ENCODE peak calls at places on chromosomes 3 and 15, in seven cellular contexts. A is GM12892, C is endothelial cell of umbilical vein, S is H54, F is ovary, G is adrenal gland, E is A549. L is an unnamed sample.

GRCh38 chr3:46100812-46101211 is 73.5 kb upstream of the XCR1 start:
- DNase-seq in A (no peak), C (no peak), S (no peak), F (no peak), G (peak; percentile 57), E (no peak), L (no peak)

GRCh38 chr15:74202461-74203401 is at the start of gene STRA6:
- DNase-seq in A (no peak), C (no peak), S (no peak), F (no peak), G (no peak), E (peak; percentile 85), L (no peak)

GRCh38 chr3:126100688-126101301 is 16.9 kb upstream of the SLC41A3 start:
- DNase-seq in A (no peak), C (peak; percentile 29), S (no peak), F (no peak), G (peak; percentile 80), E (no peak), L (no peak)

GRCh38 chr3:41690766-41691563 is 270.9 kb downstream of the ULK4 start:
- DNase-seq in A (no peak), C (peak; percentile 80), S (no peak), F (no peak), G (no peak), E (no peak), L (no peak)

GRCh38 chr3:190197346-190197763 is 76.7 kb upstream of the P3H2 start:
- DNase-seq in A (no peak), C (no peak), S (no peak), F (no peak), G (no peak), E (peak; percentile 95), L (no peak)

GRCh38 chr15:36644156-36644896 is 64.9 kb downstream of the CDIN1 start:
- DNase-seq in A (no peak), C (no peak), S (no peak), F (no peak), G (no peak), E (no peak), L (no peak)

GRCh38 chr3:149245738-149246451 is 24.3 kb upstream of the CP start:
- DNase-seq in A (no peak), C (peak; percentile 33), S (no peak), F (no peak), G (no peak), E (peak; percentile 46), L (no peak)

GRCh38 chr3:63964287-63965073 is 52.3 kb upstream of the SCAANT1 start:
- DNase-seq in A (no peak), C (no peak), S (no peak), F (no peak), G (no peak), E (no peak), L (no peak)

GRCh38 chr3:88311826-88312225 is 162.1 kb downstream of the C3orf38 start:
- DNase-seq in A (no peak), C (no peak), S (no peak), F (no peak), G (no peak), E (no peak), L (no peak)

GRCh38 chr3:104906001-104906639 is 460.6 kb upstream of the ALCAM start:
- DNase-seq in A (no peak), C (no peak), S (no peak), F (no peak), G (no peak), E (no peak), L (no peak)

GRCh38 chr15:45449878-45450277 is 71.5 kb upstream of the GATM start:
- DNase-seq in A (no peak), C (no peak), S (no peak), F (no peak), G (no peak), E (no peak), L (no peak)
- TF ChIP-seq POLR2A in A (no peak), C (no peak), S (no peak), F (no peak), G (no peak), E (no peak), L (no peak)

GRCh38 chr15:90871097-90871715 is 2.8 kb downstream of the FURIN start:
- DNase-seq in A (peak; percentile 46), C (no peak), S (no peak), F (peak; percentile 57), G (no peak), E (peak; percentile 50), L (no peak)

GRCh38 chr15:90870354-90871096 is 2.1 kb downstream of the FURIN start:
- DNase-seq in A (no peak), C (peak; percentile 58), S (no peak), F (no peak), G (no peak), E (no peak), L (no peak)

GRCh38 chr15:90869140-90869541 is 753 bp downstream of the FURIN start:
- DNase-seq in A (no peak), C (no peak), S (no peak), F (no peak), G (no peak), E (no peak), L (no peak)

GRCh38 chr15:90868261-90868689 is at the start of gene FURIN:
- DNase-seq in A (no peak), C (no peak), S (no peak), F (no peak), G (no peak), E (no peak), L (peak; percentile 71)

DNA sequence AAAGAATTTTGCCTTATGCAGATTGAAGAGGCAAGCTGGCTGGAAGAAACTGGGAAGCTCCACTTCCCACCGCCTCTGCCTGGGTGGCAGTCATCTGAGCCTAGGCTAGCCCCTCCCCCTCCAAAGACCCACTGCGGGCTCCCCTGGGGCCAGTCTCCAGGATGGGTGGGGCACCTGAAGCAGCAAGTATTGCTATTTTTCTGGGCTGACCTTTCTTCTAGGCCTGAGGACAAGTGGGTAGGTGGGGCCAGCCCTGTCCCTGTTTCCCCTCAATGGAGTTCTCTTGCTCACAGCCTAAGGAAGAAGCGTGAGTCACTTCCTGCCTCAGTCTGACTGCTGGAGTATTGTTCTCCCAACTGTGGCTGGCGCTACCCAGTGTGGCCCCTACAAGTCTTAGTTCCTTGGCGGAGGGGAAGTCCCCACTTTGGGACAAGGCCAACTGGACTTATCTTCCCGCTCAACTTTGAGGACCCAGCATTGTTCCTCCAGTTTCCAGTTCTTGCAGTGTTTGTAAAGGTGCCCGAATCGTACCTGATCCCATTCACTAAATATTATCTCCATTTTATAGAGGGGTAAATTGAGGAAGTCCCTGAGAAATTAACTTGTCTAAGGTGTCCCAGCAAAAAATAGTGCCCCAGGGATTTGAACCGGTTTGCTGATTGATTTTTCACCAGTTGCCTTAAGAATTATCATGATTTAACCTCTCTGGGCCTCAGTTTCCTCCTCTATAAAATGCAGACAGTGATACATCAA is 1.4 kb downstream of the FURIN start:
- DNase-seq in A (no peak), C (peak; percentile 95), S (peak; percentile 50), F (peak; percentile 49), G (peak; percentile 72), E (peak; percentile 73), L (peak; percentile 93)
- TF ChIP-seq POLR2A in A (no peak), C (peak; percentile 80), S (no peak), F (no peak), G (no peak), E (no peak), L (no peak)

GRCh38 chr15:79957741-79958140 is 13.3 kb downstream of the BCL2A1 start:
- DNase-seq in A (no peak), C (no peak), S (no peak), F (no peak), G (no peak), E (no peak), L (no peak)
- TF ChIP-seq POLR2A in A (no peak), C (no peak), S (no peak), F (no peak), G (no peak), E (no peak), L (no peak)

GRCh38 chr3:141402476-141403171 is 34.3 kb downstream of the ZBTB38 start:
- DNase-seq in A (no peak), C (peak; percentile 76), S (no peak), F (peak; percentile 76), G (peak; percentile 73), E (peak; percentile 74), L (peak; percentile 94)
- TF ChIP-seq POLR2A in A (no peak), C (peak; percentile 60), S (no peak), F (no peak), G (peak; percentile 1), E (no peak), L (no peak)

GRCh38 chr15:69457304-69458280 is 5.0 kb downstream of the RPLP1 start:
- DNase-seq in A (no peak), C (no peak), S (no peak), F (no peak), G (no peak), E (no peak), L (peak; percentile 75)
- TF ChIP-seq POLR2A in A (peak; percentile 58), C (no peak), S (no peak), F (no peak), G (no peak), E (no peak), L (no peak)

DNA sequence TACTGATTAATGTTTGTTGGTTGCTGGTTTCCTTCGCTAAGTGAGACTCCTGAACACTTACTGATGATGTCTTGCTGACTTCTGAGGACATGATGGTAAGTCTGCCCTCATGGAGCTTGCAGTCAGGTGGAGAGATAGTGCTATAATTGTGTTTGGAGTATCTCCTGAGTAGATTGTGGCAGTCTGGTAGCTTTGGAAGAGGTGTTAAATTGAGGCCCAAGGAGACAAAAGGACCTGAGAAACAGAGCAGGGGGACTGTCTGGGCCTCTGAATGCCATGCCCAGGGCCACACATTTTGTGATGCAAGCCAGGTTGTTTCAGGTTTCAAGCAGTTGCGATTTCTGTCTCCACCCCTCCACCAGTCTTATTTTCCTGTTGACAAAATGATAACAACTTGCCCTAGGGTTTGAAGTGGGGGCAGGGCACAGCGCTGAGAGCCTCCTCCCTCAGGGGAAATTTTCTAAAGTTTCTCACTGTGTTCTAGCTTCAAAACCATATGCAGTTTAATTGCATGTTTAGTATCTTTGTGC is 16.7 kb downstream of the SMAD3 start:
- DNase-seq in A (no peak), C (peak; percentile 38), S (no peak), F (no peak), G (no peak), E (no peak), L (no peak)
- TF ChIP-seq POLR2A in A (no peak), C (no peak), S (no peak), F (no peak), G (no peak), E (no peak), L (no peak)

DNA sequence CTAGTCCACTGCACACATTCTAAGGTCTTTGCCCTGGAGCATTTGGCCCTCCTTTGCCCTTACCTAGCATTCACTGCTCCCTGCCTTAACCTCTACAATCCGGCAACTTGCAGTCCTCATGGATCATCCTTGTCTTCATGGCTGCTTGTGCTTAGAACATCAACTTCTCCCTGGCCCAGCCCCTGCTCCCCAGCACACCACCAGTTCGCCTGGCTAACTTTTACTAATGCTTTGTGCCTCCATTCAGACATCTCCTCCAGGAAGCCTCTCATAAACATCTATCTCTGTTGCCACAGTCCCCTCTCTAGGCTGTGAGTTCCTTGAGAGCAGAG is 57.1 kb downstream of the AAGAB start:
- DNase-seq in A (no peak), C (no peak), S (no peak), F (no peak), G (no peak), E (peak; percentile 51), L (no peak)
- TF ChIP-seq POLR2A in A (no peak), C (no peak), S (no peak), F (no peak), G (no peak), E (no peak), L (no peak)